ENCODE peak calls at places on chromosomes 11 and 22, in seven cellular contexts. A is cardiac muscle cell; W is tibial nerve; Y is NAMALWA; F is effector memory CD8-positive, alpha-beta T cell; K is Calu3; T is aorta. D is an unnamed sample.

GRCh38 chr11:100684101-100685065 is 2.7 kb upstream of the ARHGAP42 start:
- DNase-seq in A (no peak), Y (no peak), F (no peak), W (no peak), K (no peak), T (no peak), D (no peak)

GRCh38 chr11:125055107-125055715 is 7.9 kb upstream of the SLC37A2 start:
- DNase-seq in Y (no peak), K (no peak), W (no peak), F (no peak), T (no peak), A (no peak), D (no peak)

GRCh38 chr11:63536669-63537292 is at the start of gene PLAAT4:
- DNase-seq in W (no peak), T (no peak), K (peak), A (no peak), F (peak), Y (peak), D (peak)

GRCh38 chr11:134513585-134514120 is 101.6 kb upstream of the B3GAT1 start:
- DNase-seq in W (no peak), F (no peak), Y (no peak), T (peak), A (no peak), K (no peak), D (no peak)

GRCh38 chr11:1640076-1640946 is 10.7 kb downstream of the KRTAP5-5 start:
- DNase-seq in K (peak), Y (peak), A (peak), F (peak), W (no peak), T (peak), D (peak)

GRCh38 chr11:20058749-20059458 is 101.4 kb downstream of the DBX1 start:
- DNase-seq in T (no peak), A (no peak), W (no peak), K (no peak), Y (no peak), F (no peak), D (no peak)

GRCh38 chr22:46432164-46433068 is 96.9 kb downstream of the TRMU start:
- DNase-seq in Y (peak), W (no peak), F (peak), A (no peak), K (no peak), T (no peak), D (peak)

GRCh38 chr11:115885446-115885978 is 381.3 kb upstream of the CADM1 start:
- DNase-seq in T (no peak), W (no peak), F (no peak), Y (no peak), K (no peak), A (no peak), D (no peak)

GRCh38 chr11:69436041-69436982 is 45.2 kb upstream of the LINC01488 start:
- DNase-seq in F (no peak), Y (no peak), W (no peak), A (no peak), T (peak), K (no peak), D (no peak)